ENCODE peak calls at places on chromosome 6, in nine cellular contexts. One of them, this sample, is unnamed.

GRCh38 chr6:6582111-6582510 is 6.4 kb upstream of the LY86 start:
- DNase-seq in NCI-H1105: no peak
- DNase-seq in T-cell: no peak
- DNase-seq in caudate nucleus: no peak
- DNase-seq in H4: no peak
- DNase-seq in sciatic nerve: no peak
- DNase-seq in activated CD4-positive, alpha-beta T cell treated with anti-CD3 and anti-CD28 coated beads for 24 hours: no peak
- DNase-seq in Calu3: no peak
- DNase-seq in colonic mucosa: no peak
- DNase-seq in this sample: no peak

GRCh38 chr6:51529240-51529639 is 558.2 kb downstream of the PKHD1 start:
- DNase-seq in NCI-H1105: no peak
- DNase-seq in T-cell: no peak
- DNase-seq in caudate nucleus: no peak
- DNase-seq in H4: no peak
- DNase-seq in sciatic nerve: no peak
- DNase-seq in activated CD4-positive, alpha-beta T cell treated with anti-CD3 and anti-CD28 coated beads for 24 hours: no peak
- DNase-seq in Calu3: no peak
- DNase-seq in colonic mucosa: no peak
- DNase-seq in this sample: no peak

GRCh38 chr6:158772851-158773371 is 46.3 kb downstream of the EZR start:
- DNase-seq in NCI-H1105: no peak
- DNase-seq in T-cell: no peak
- DNase-seq in caudate nucleus: no peak
- DNase-seq in H4: no peak
- DNase-seq in sciatic nerve: no peak
- DNase-seq in activated CD4-positive, alpha-beta T cell treated with anti-CD3 and anti-CD28 coated beads for 24 hours: no peak
- DNase-seq in Calu3: no peak
- DNase-seq in colonic mucosa: peak; percentile 88
- DNase-seq in this sample: no peak

GRCh38 chr6:160462551-160463109 is 114.5 kb downstream of the SLC22A3 start:
- DNase-seq in NCI-H1105: no peak
- DNase-seq in T-cell: peak; percentile 37
- DNase-seq in caudate nucleus: no peak
- DNase-seq in H4: peak; percentile 85
- DNase-seq in sciatic nerve: no peak
- DNase-seq in activated CD4-positive, alpha-beta T cell treated with anti-CD3 and anti-CD28 coated beads for 24 hours: peak; percentile 23
- DNase-seq in Calu3: peak; percentile 11
- DNase-seq in colonic mucosa: no peak
- DNase-seq in this sample: no peak

GRCh38 chr6:156686429-156686939 is 90.7 kb upstream of the ARID1B start:
- DNase-seq in NCI-H1105: peak; percentile 89
- DNase-seq in T-cell: peak; percentile 23
- DNase-seq in caudate nucleus: peak; percentile 35
- DNase-seq in H4: peak; percentile 7
- DNase-seq in sciatic nerve: no peak
- DNase-seq in activated CD4-positive, alpha-beta T cell treated with anti-CD3 and anti-CD28 coated beads for 24 hours: peak; percentile 21
- DNase-seq in Calu3: peak; percentile 41
- DNase-seq in colonic mucosa: no peak
- DNase-seq in this sample: no peak

GRCh38 chr6:144653885-144654505 is 368.9 kb downstream of the UTRN start:
- DNase-seq in NCI-H1105: no peak
- DNase-seq in T-cell: no peak
- DNase-seq in caudate nucleus: no peak
- DNase-seq in H4: no peak
- DNase-seq in sciatic nerve: no peak
- DNase-seq in activated CD4-positive, alpha-beta T cell treated with anti-CD3 and anti-CD28 coated beads for 24 hours: no peak
- DNase-seq in Calu3: no peak
- DNase-seq in colonic mucosa: no peak
- DNase-seq in this sample: no peak

GRCh38 chr6:157461000-157461915 is 80.3 kb downstream of the ZDHHC14 start:
- DNase-seq in NCI-H1105: no peak
- DNase-seq in T-cell: peak; percentile 30
- DNase-seq in caudate nucleus: no peak
- DNase-seq in H4: no peak
- DNase-seq in sciatic nerve: no peak
- DNase-seq in activated CD4-positive, alpha-beta T cell treated with anti-CD3 and anti-CD28 coated beads for 24 hours: peak; percentile 11
- DNase-seq in Calu3: peak; percentile 20
- DNase-seq in colonic mucosa: no peak
- DNase-seq in this sample: no peak

GRCh38 chr6:10351678-10352220 is 63.1 kb downstream of the TFAP2A start:
- DNase-seq in NCI-H1105: no peak
- DNase-seq in T-cell: no peak
- DNase-seq in caudate nucleus: no peak
- DNase-seq in H4: no peak
- DNase-seq in sciatic nerve: no peak
- DNase-seq in activated CD4-positive, alpha-beta T cell treated with anti-CD3 and anti-CD28 coated beads for 24 hours: no peak
- DNase-seq in Calu3: no peak
- DNase-seq in colonic mucosa: no peak
- DNase-seq in this sample: no peak

GRCh38 chr6:167094436-167094819 is 28.5 kb upstream of the CCR6 start:
- DNase-seq in NCI-H1105: no peak
- DNase-seq in T-cell: no peak
- DNase-seq in caudate nucleus: no peak
- DNase-seq in H4: no peak
- DNase-seq in sciatic nerve: no peak
- DNase-seq in activated CD4-positive, alpha-beta T cell treated with anti-CD3 and anti-CD28 coated beads for 24 hours: no peak
- DNase-seq in Calu3: no peak
- DNase-seq in colonic mucosa: no peak
- DNase-seq in this sample: no peak

GRCh38 chr6:169831450-169832246 is 80.2 kb downstream of the ERMARD start:
- DNase-seq in NCI-H1105: peak; percentile 84
- DNase-seq in T-cell: peak; percentile 63
- DNase-seq in caudate nucleus: peak; percentile 29
- DNase-seq in H4: peak; percentile 36
- DNase-seq in sciatic nerve: peak; percentile 86
- DNase-seq in activated CD4-positive, alpha-beta T cell treated with anti-CD3 and anti-CD28 coated beads for 24 hours: peak; percentile 53
- DNase-seq in Calu3: peak; percentile 78
- DNase-seq in colonic mucosa: peak; percentile 73
- DNase-seq in this sample: peak; percentile 68

GRCh38 chr6:119856136-119856535 is 506.6 kb upstream of the MAN1A1 start:
- DNase-seq in NCI-H1105: no peak
- DNase-seq in T-cell: no peak
- DNase-seq in caudate nucleus: no peak
- DNase-seq in H4: peak; percentile 8
- DNase-seq in sciatic nerve: no peak
- DNase-seq in activated CD4-positive, alpha-beta T cell treated with anti-CD3 and anti-CD28 coated beads for 24 hours: peak; percentile 1
- DNase-seq in Calu3: no peak
- DNase-seq in colonic mucosa: no peak
- DNase-seq in this sample: no peak

GRCh38 chr6:13012977-13013680 is 296.6 kb downstream of the PHACTR1 start:
- DNase-seq in NCI-H1105: peak; percentile 42
- DNase-seq in T-cell: no peak
- DNase-seq in caudate nucleus: peak; percentile 67
- DNase-seq in H4: no peak
- DNase-seq in sciatic nerve: no peak
- DNase-seq in activated CD4-positive, alpha-beta T cell treated with anti-CD3 and anti-CD28 coated beads for 24 hours: no peak
- DNase-seq in Calu3: peak; percentile 1
- DNase-seq in colonic mucosa: no peak
- DNase-seq in this sample: no peak

GRCh38 chr6:166614171-166614583 is 12.9 kb downstream of the RPS6KA2 start:
- DNase-seq in NCI-H1105: no peak
- DNase-seq in T-cell: no peak
- DNase-seq in caudate nucleus: no peak
- DNase-seq in H4: no peak
- DNase-seq in sciatic nerve: no peak
- DNase-seq in activated CD4-positive, alpha-beta T cell treated with anti-CD3 and anti-CD28 coated beads for 24 hours: no peak
- DNase-seq in Calu3: no peak
- DNase-seq in colonic mucosa: no peak
- DNase-seq in this sample: no peak

GRCh38 chr6:121436966-121437756 is 1.7 kb downstream of the GJA1 start:
- DNase-seq in NCI-H1105: peak; percentile 19
- DNase-seq in T-cell: no peak
- DNase-seq in caudate nucleus: no peak
- DNase-seq in H4: peak; percentile 6
- DNase-seq in sciatic nerve: peak; percentile 73
- DNase-seq in activated CD4-positive, alpha-beta T cell treated with anti-CD3 and anti-CD28 coated beads for 24 hours: no peak
- DNase-seq in Calu3: peak; percentile 48
- DNase-seq in colonic mucosa: no peak
- DNase-seq in this sample: peak; percentile 54

GRCh38 chr6:151445482-151445881 is 6.4 kb downstream of the RMND1 start:
- DNase-seq in NCI-H1105: no peak
- DNase-seq in T-cell: no peak
- DNase-seq in caudate nucleus: no peak
- DNase-seq in H4: no peak
- DNase-seq in sciatic nerve: no peak
- DNase-seq in activated CD4-positive, alpha-beta T cell treated with anti-CD3 and anti-CD28 coated beads for 24 hours: no peak
- DNase-seq in Calu3: no peak
- DNase-seq in colonic mucosa: no peak
- DNase-seq in this sample: no peak

GRCh38 chr6:166008441-166009369 is 158.9 kb downstream of the TBXT start:
- DNase-seq in NCI-H1105: peak; percentile 60
- DNase-seq in T-cell: no peak
- DNase-seq in caudate nucleus: peak; percentile 89
- DNase-seq in H4: no peak
- DNase-seq in sciatic nerve: no peak
- DNase-seq in activated CD4-positive, alpha-beta T cell treated with anti-CD3 and anti-CD28 coated beads for 24 hours: no peak
- DNase-seq in Calu3: no peak
- DNase-seq in colonic mucosa: no peak
- DNase-seq in this sample: peak; percentile 42

GRCh38 chr6:157406666-157407065 is 25.7 kb downstream of the ZDHHC14 start:
- DNase-seq in NCI-H1105: no peak
- DNase-seq in T-cell: no peak
- DNase-seq in caudate nucleus: no peak
- DNase-seq in H4: no peak
- DNase-seq in sciatic nerve: no peak
- DNase-seq in activated CD4-positive, alpha-beta T cell treated with anti-CD3 and anti-CD28 coated beads for 24 hours: no peak
- DNase-seq in Calu3: no peak
- DNase-seq in colonic mucosa: no peak
- DNase-seq in this sample: no peak

GRCh38 chr6:40877362-40877761 is 161.7 kb downstream of the UNC5CL start:
- DNase-seq in NCI-H1105: no peak
- DNase-seq in T-cell: no peak
- DNase-seq in caudate nucleus: no peak
- DNase-seq in H4: no peak
- DNase-seq in sciatic nerve: no peak
- DNase-seq in activated CD4-positive, alpha-beta T cell treated with anti-CD3 and anti-CD28 coated beads for 24 hours: peak; percentile 0
- DNase-seq in Calu3: no peak
- DNase-seq in colonic mucosa: no peak
- DNase-seq in this sample: no peak

GRCh38 chr6:37204014-37204751 is 34.2 kb downstream of the PIM1 start:
- DNase-seq in NCI-H1105: no peak
- DNase-seq in T-cell: no peak
- DNase-seq in caudate nucleus: no peak
- DNase-seq in H4: peak; percentile 46
- DNase-seq in sciatic nerve: no peak
- DNase-seq in activated CD4-positive, alpha-beta T cell treated with anti-CD3 and anti-CD28 coated beads for 24 hours: no peak
- DNase-seq in Calu3: peak; percentile 65
- DNase-seq in colonic mucosa: peak; percentile 87
- DNase-seq in this sample: peak; percentile 41

This sample was measured in uterus.